ENCODE peak calls at places on chromosomes 12 and 14, in four cellular contexts. L is body of pancreas, H is lung, Z is tibial nerve. T is an unnamed sample. For H3K36me3, the result is how much of the 10 kb centered on the place peaks cover.

GRCh38 chr14:98819132-98819866 is 452.7 kb downstream of the BCL11B start:
- DNase-seq in Z (no peak), H (no peak), L (peak), T (no peak)

GRCh38 chr12:1213205-1213604 is 222.2 kb downstream of the ERC1 start:
- DNase-seq in L (no peak), Z (no peak), H (no peak), T (no peak)

GRCh38 chr12:24393105-24393504 is 443.6 kb upstream of the SOX5 start:
- DNase-seq in H (no peak), Z (no peak), L (no peak), T (no peak)

GRCh38 chr12:102964872-102965271 is 7.4 kb downstream of the ASCL1 start:
- DNase-seq in Z (no peak), H (no peak), L (peak), T (peak)

GRCh38 chr12:62426095-62426488 is 40.5 kb upstream of the MON2 start:
- DNase-seq in H (no peak), L (no peak), Z (no peak), T (no peak)

GRCh38 chr12:116376354-116377193 is 99.1 kb upstream of the MED13L start:
- DNase-seq in H (no peak), Z (no peak), L (no peak), T (no peak)

GRCh38 chr12:6943719-6944380 is at the start of the genes C12orf57 and RNU7-1:
- DNase-seq in Z (no peak), L (peak), H (peak), T (peak)

GRCh38 chr12:57889541-57889989 is 43.0 kb upstream of the CTDSP2 start:
- DNase-seq in H (peak), Z (peak), L (peak), T (peak)

GRCh38 chr12:19750116-19750644 is 310.9 kb downstream of the AEBP2 start:
- DNase-seq in H (no peak), L (no peak), Z (no peak), T (no peak)

GRCh38 chr12:100403446-100403845 is 46.6 kb downstream of the SLC17A8 start:
- DNase-seq in L (no peak), H (no peak), Z (no peak), T (peak)

GRCh38 chr12:121776190-121777098 is 17.0 kb downstream of the RHOF start:
- DNase-seq in H (peak), Z (peak), L (peak), T (peak)

GRCh38 chr12:98606367-98606985 is 13.0 kb downstream of the SLC25A3 start:
- DNase-seq in L (no peak), Z (no peak), H (no peak), T (peak)

GRCh38 chr14:34331728-34332623 is 130.1 kb downstream of the SPTSSA start:
- DNase-seq in Z (peak), H (peak), L (peak), T (peak)

GRCh38 chr12:47686645-47687240 is 19.1 kb downstream of the RPAP3 start:
- DNase-seq in Z (no peak), L (no peak), H (no peak), T (peak)

GRCh38 chr12:94686834-94687628 is 36.7 kb upstream of the TMCC3 start:
- DNase-seq in H (no peak), Z (no peak), L (no peak), T (no peak)

GRCh38 chr14:102891556-102891955 is 30.9 kb upstream of the AMN start:
- DNase-seq in H (no peak), L (no peak), Z (no peak), T (no peak)

GRCh38 chr14:38238881-38239280 is 17.0 kb downstream of the CLEC14A start:
- DNase-seq in L (no peak), Z (no peak), H (no peak), T (no peak)

GRCh38 chr12:118371354-118372282 is 1.1 kb downstream of the TAOK3 start:
- DNase-seq in Z (no peak), H (no peak), L (peak), T (peak)

DNA sequence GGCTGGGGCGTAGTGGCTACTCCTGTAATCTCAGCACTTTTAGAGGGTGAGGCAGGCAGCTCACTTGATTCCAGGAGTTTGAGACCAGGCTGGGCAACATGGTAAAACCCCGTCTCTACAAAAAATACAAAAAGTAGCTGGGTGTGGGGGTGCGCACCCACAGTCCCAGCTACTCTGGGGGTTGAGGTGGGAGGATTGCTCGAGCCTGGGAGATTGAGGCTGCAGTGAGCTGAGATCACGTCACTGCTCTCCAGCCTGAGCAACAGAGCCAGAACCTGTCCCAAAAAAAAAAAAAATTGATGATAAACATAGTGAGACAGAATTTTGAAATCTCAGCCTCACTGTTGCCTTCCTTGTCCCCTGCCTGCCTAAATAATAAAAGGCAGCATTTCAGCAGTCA is 40.0 kb downstream of the PTPN11 start:
- DNase-seq in L (no peak), Z (no peak), H (no peak), T (no peak)
- H3K4me3 ChIP-seq in L (no peak), Z (no peak), H (no peak), T (no peak)

GRCh38 chr12:104351023-104351983 is 47.8 kb downstream of the EID3 start:
- DNase-seq in Z (no peak), H (peak), L (no peak), T (no peak)

GRCh38 chr12:104350211-104350908 is 46.8 kb downstream of the EID3 start:
- DNase-seq in L (no peak), H (peak), Z (no peak), T (no peak)

GRCh38 chr12:104353012-104353981 is 49.8 kb downstream of the EID3 start:
- DNase-seq in L (no peak), H (no peak), Z (no peak), T (no peak)

GRCh38 chr12:104354167-104354867 is 50.8 kb downstream of the EID3 start:
- DNase-seq in L (no peak), Z (no peak), H (no peak), T (no peak)

GRCh38 chr12:104352106-104352713 is 48.7 kb downstream of the EID3 start:
- DNase-seq in L (no peak), H (no peak), Z (no peak), T (peak)
- H3K36me3 ChIP-seq in L (under half), H (under half), Z (half or more), T (under half)

GRCh38 chr12:124465473-124465872 is 101.9 kb downstream of the NCOR2 start:
- DNase-seq in H (no peak), Z (no peak), L (no peak), T (no peak)
- H3K4me3 ChIP-seq in H (no peak), Z (no peak), L (no peak), T (no peak)

GRCh38 chr14:91299483-91300115 is 55.1 kb upstream of the GPR68 start:
- DNase-seq in H (no peak), Z (no peak), L (no peak), T (no peak)

GRCh38 chr14:91303091-91303923 is 58.8 kb upstream of the GPR68 start:
- DNase-seq in L (no peak), H (no peak), Z (no peak), T (peak)

GRCh38 chr14:91302391-91302790 is 57.9 kb upstream of the GPR68 start:
- DNase-seq in L (no peak), H (no peak), Z (no peak), T (no peak)

GRCh38 chr14:91300283-91300841 is 55.9 kb upstream of the GPR68 start:
- DNase-seq in H (no peak), L (no peak), Z (no peak), T (no peak)

DNA sequence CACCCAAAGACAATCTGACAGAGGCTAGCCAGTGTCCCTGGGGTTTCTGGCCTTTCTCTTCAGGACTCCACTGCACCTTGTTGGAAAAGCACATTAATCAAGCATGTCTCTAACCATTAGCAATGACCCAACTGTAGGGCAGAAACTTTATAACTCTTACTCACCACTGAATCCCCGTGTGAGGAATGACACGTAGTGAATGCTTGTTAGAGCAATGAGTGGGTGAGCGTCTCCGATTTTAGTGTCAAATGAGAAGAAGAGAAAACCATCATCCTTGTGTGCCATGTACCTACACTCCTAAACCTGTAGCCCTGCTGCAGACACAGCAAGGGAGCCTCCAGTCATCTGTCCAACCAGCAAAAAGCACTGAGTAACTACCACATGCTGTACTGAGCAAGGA is 56.5 kb upstream of the GPR68 start:
- DNase-seq in L (no peak), H (no peak), Z (no peak), T (no peak)
- H3K36me3 ChIP-seq in L (under half), H (under half), Z (under half), T (under half)

DNA sequence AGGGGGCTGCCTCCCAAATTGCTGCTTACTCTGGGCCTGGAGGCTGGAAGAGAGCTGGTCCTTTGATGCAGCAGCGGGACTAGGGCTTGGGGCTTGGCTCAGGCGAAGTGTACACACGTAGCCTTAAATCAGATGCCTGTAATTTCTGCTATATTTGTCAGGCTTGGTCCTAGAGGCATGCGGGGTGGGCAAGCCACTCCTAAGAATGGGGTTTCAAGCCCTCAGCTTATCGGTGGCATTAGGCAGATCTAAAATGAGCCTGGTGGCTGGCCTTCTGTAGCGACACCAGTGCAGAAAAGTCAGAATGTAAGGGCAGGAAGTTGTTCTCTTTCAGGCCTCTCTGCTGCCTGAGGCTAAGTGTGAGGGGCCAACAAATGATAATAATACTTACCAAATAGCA is 927 bp upstream of the SLC8A3 start:
- DNase-seq in H (no peak), L (no peak), Z (no peak), T (no peak)
- H3K4me3 ChIP-seq in H (no peak), L (no peak), Z (no peak), T (no peak)

T was measured in small intestine.